ENCODE peak calls at places on chromosomes 7 and 10, in four cellular contexts. L is substantia nigra; D is activated CD8-positive, alpha-beta T cell treated with anti-CD3 and anti-CD28 coated beads, Interleukin-2, amount 10 ng/mL, durations not matched to agents 7 days and 5 days; N is stimulated activated CD4-positive, alpha-beta T cell treated with anti-CD3 and anti-CD28 coated beads, Interleukin-2, amount 100 ng/mL, for 4 hours. C is an unnamed sample.

GRCh38 chr7:91940171-91940570 is 491 bp upstream of the AKAP9 start:
- DNase-seq in L (no peak), D (peak; percentile 46), N (no peak), C (no peak)

GRCh38 chr7:4700577-4701235 is 18.6 kb downstream of the FOXK1 start:
- DNase-seq in L (no peak), D (no peak), N (no peak), C (no peak)

GRCh38 chr10:125296598-125296997 is 136.2 kb upstream of the CTBP2 start:
- DNase-seq in L (no peak), D (no peak), N (no peak), C (no peak)

GRCh38 chr10:29692121-29692539 is 57.4 kb upstream of the SVIL start:
- DNase-seq in L (no peak), D (no peak), N (no peak), C (no peak)

GRCh38 chr10:18886102-18886501 is 162.5 kb upstream of the MALRD1 start:
- DNase-seq in L (no peak), D (no peak), N (no peak), C (no peak)

GRCh38 chr10:89163265-89163995 is 43.7 kb downstream of the CH25H start:
- DNase-seq in L (no peak), D (peak; percentile 84), N (peak; percentile 58), C (peak; percentile 72)

GRCh38 chr10:124290095-124290795 is 128.5 kb downstream of the OAT start:
- DNase-seq in L (no peak), D (peak; percentile 26), N (no peak), C (peak; percentile 70)

GRCh38 chr10:93397020-93397419 is 85.1 kb downstream of the MYOF start:
- DNase-seq in L (no peak), D (no peak), N (no peak), C (no peak)

GRCh38 chr10:58590924-58591323 is 78.3 kb downstream of the BICC1 start:
- DNase-seq in L (no peak), D (no peak), N (no peak), C (no peak)

GRCh38 chr7:50212666-50213621 is 91.6 kb upstream of the IKZF1 start:
- DNase-seq in L (no peak), D (peak; percentile 68), N (no peak), C (no peak)

GRCh38 chr10:131127122-131127589 is 184.4 kb downstream of the TCERG1L start:
- DNase-seq in L (no peak), D (no peak), N (no peak), C (no peak)

GRCh38 chr10:49587981-49588380 is 22.1 kb upstream of the SLC18A3 start:
- DNase-seq in L (no peak), D (no peak), N (no peak), C (no peak)